ENCODE peak calls at places on chromosome 4, in six cellular contexts. B is pancreas, I is neural crest cell, C is GM20000, E is kidney epithelial cell, L is endothelial cell. O is an unnamed sample.
A peak's percentile ranks its signal among the peaks of the same experiment; 100 is the strongest.

GRCh38 chr4:103853627-103854026 is 133.8 kb upstream of the TACR3 start:
- DNase-seq in B (no peak), I (no peak), C (no peak), E (no peak), L (no peak), O (no peak)

GRCh38 chr4:1472148-1472797 is 66.0 kb upstream of the NKX1-1 start:
- DNase-seq in B (no peak), I (no peak), C (no peak), E (no peak), L (no peak), O (no peak)

GRCh38 chr4:80294206-80294605 is 27.7 kb downstream of the FGF5 start:
- DNase-seq in B (no peak), I (no peak), C (no peak), E (no peak), L (no peak), O (no peak)

GRCh38 chr4:76212851-76213414 is 691 bp downstream of the SCARB2 start:
- DNase-seq in B (no peak), I (no peak), C (no peak), E (no peak), L (no peak), O (no peak)

GRCh38 chr4:1465173-1466033 is 59.2 kb upstream of the NKX1-1 start:
- DNase-seq in B (peak; percentile 11), I (no peak), C (no peak), E (no peak), L (no peak), O (no peak)

GRCh38 chr4:68368566-68369473 is 18.9 kb upstream of the YTHDC1 start:
- DNase-seq in B (no peak), I (no peak), C (no peak), E (peak; percentile 55), L (no peak), O (no peak)

GRCh38 chr4:44668521-44668920 is 9.7 kb upstream of the GUF1 start:
- DNase-seq in B (no peak), I (no peak), C (no peak), E (no peak), L (no peak), O (no peak)

GRCh38 chr4:138680251-138680650 is 335.3 kb upstream of the NOCT start:
- DNase-seq in B (no peak), I (no peak), C (no peak), E (no peak), L (no peak), O (no peak)

GRCh38 chr4:53122280-53123116 is 243.4 kb downstream of the SCFD2 start:
- DNase-seq in B (no peak), I (no peak), C (no peak), E (no peak), L (no peak), O (no peak)

GRCh38 chr4:6573986-6574746 is 823 bp upstream of the MAN2B2 start:
- DNase-seq in B (no peak), I (no peak), C (no peak), E (no peak), L (no peak), O (no peak)

GRCh38 chr4:165828928-165829327 is 44.1 kb upstream of the TLL1 start:
- DNase-seq in B (no peak), I (no peak), C (no peak), E (no peak), L (no peak), O (no peak)

GRCh38 chr4:105022811-105023667 is 123.6 kb upstream of the TET2 start:
- DNase-seq in B (no peak), I (no peak), C (no peak), E (no peak), L (no peak), O (no peak)

GRCh38 chr4:183588169-183588675 is 70.8 kb downstream of the RWDD4 start:
- DNase-seq in B (no peak), I (no peak), C (no peak), E (no peak), L (no peak), O (no peak)

GRCh38 chr4:5824635-5825034 is 68.3 kb downstream of the CRMP1 start:
- DNase-seq in B (no peak), I (peak; percentile 21), C (peak; percentile 43), E (peak; percentile 1), L (peak; percentile 20), O (no peak)

GRCh38 chr4:82898322-82899243 is 2.0 kb upstream of the THAP9 start:
- DNase-seq in B (peak; percentile 48), I (no peak), C (no peak), E (peak; percentile 42), L (no peak), O (no peak)

GRCh38 chr4:41369680-41370079 is 113.0 kb downstream of the UCHL1 start:
- DNase-seq in B (no peak), I (no peak), C (no peak), E (peak; percentile 39), L (no peak), O (no peak)

GRCh38 chr4:37890501-37891220 is at the start of gene TBC1D1:
- DNase-seq in B (peak; percentile 73), I (no peak), C (peak; percentile 77), E (no peak), L (peak; percentile 13), O (peak; percentile 29)

GRCh38 chr4:98300706-98301105 is 39.5 kb downstream of the RAP1GDS1 start:
- DNase-seq in B (no peak), I (no peak), C (no peak), E (no peak), L (no peak), O (no peak)
- TF ChIP-seq CTCF in B (no peak), I (no peak), C (no peak), E (no peak), L (no peak), O (no peak)

DNA sequence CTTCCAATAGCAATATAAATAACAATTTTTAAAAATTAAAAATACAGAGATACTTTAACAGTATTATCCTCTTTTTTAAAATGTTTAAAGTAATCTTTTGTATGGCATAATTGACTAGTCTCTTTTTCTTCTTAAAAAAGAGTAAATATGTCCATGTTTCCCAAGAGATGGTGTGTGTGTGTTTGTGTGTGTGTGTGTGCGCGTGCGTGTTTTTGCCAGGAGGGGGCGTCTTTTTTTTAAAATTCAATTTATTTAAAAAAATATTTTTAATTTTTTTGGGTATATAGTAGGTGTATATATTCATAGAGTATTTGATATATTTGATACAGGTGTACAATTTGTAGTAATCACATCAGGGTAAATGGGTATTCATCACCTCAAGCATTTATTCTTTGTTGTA is 1073.7 kb downstream of the PCDH7 start:
- DNase-seq in B (no peak), I (no peak), C (no peak), E (no peak), L (no peak), O (no peak)
- TF ChIP-seq CTCF in B (no peak), I (peak; percentile 60), C (no peak), E (peak; percentile 41), L (peak; percentile 66), O (no peak)

GRCh38 chr4:58247792-58248191 is 1137.6 kb upstream of the IGFBP7 start:
- DNase-seq in B (no peak), I (no peak), C (no peak), E (no peak), L (peak; percentile 4), O (no peak)
- TF ChIP-seq CTCF in B (no peak), I (no peak), C (no peak), E (no peak), L (no peak), O (no peak)

GRCh38 chr4:3767569-3768288 is 1.5 kb downstream of the ADRA2C start:
- DNase-seq in B (no peak), I (no peak), C (no peak), E (no peak), L (peak; percentile 53), O (no peak)
- TF ChIP-seq CTCF in B (no peak), I (peak; percentile 56), C (peak; percentile 17), E (no peak), L (no peak), O (no peak)

GRCh38 chr4:28073860-28074555 is 1213.4 kb downstream of the STIM2 start:
- DNase-seq in B (no peak), I (no peak), C (no peak), E (no peak), L (no peak), O (no peak)
- TF ChIP-seq CTCF in B (no peak), I (peak; percentile 46), C (no peak), E (no peak), L (peak; percentile 45), O (no peak)

GRCh38 chr4:188719794-188720193 is 580.6 kb downstream of the TRIML1 start:
- DNase-seq in B (no peak), I (no peak), C (no peak), E (no peak), L (no peak), O (no peak)
- TF ChIP-seq CTCF in B (no peak), I (peak; percentile 46), C (no peak), E (peak; percentile 18), L (peak; percentile 30), O (no peak)